ENCODE peak calls at places on chromosomes 2 and 18, in five cellular contexts. M is mucosa of gallbladder, D is amniotic stem cell, V is bronchial epithelial cell, Q is adrenal gland. E is an unnamed sample.
A peak's percentile ranks its signal among the peaks of the same experiment; 100 is the strongest.

GRCh38 chr2:144583741-144584453 is 64.0 kb upstream of the ZEB2 start:
- DNase-seq in M (no peak), D (peak; percentile 61), V (peak; percentile 90), Q (no peak), E (peak; percentile 35)

GRCh38 chr2:25842155-25842554 is 36.1 kb downstream of the ASXL2 start:
- DNase-seq in M (no peak), D (no peak), V (peak; percentile 7), Q (no peak), E (no peak)

GRCh38 chr2:23380562-23381065 is 4.4 kb upstream of the KLHL29 start:
- DNase-seq in M (no peak), D (no peak), V (no peak), Q (no peak), E (peak; percentile 38)

GRCh38 chr2:46171996-46172546 is 125.1 kb upstream of the EPAS1 start:
- DNase-seq in M (no peak), D (no peak), V (peak; percentile 83), Q (no peak), E (no peak)

GRCh38 chr2:66571873-66572272 is 136.9 kb downstream of the MEIS1 start:
- DNase-seq in M (no peak), D (no peak), V (no peak), Q (no peak), E (no peak)

GRCh38 chr18:33115476-33115875 is 325.0 kb downstream of the CCDC178 start:
- DNase-seq in M (no peak), D (no peak), V (no peak), Q (no peak), E (no peak)

GRCh38 chr2:120257522-120257921 is 4.9 kb downstream of the RALB start:
- DNase-seq in M (no peak), D (no peak), V (no peak), Q (no peak), E (no peak)

GRCh38 chr2:77397763-77398162 is 124.4 kb downstream of the LRRTM4 start:
- DNase-seq in M (no peak), D (no peak), V (peak; percentile 47), Q (no peak), E (peak; percentile 12)

GRCh38 chr2:109243526-109244425 is 114.8 kb downstream of the SH3RF3 start:
- DNase-seq in M (no peak), D (no peak), V (no peak), Q (peak; percentile 50), E (no peak)

GRCh38 chr2:42510191-42510929 is 16.6 kb upstream of the KCNG3 start:
- DNase-seq in M (no peak), D (no peak), V (no peak), Q (no peak), E (no peak)

GRCh38 chr18:59846814-59847490 is 52.8 kb upstream of the PMAIP1 start:
- DNase-seq in M (peak; percentile 57), D (no peak), V (peak; percentile 59), Q (no peak), E (no peak)

GRCh38 chr2:236935131-236935530 is 150.6 kb upstream of the COPS8 start:
- DNase-seq in M (peak; percentile 7), D (no peak), V (no peak), Q (peak; percentile 29), E (no peak)

GRCh38 chr2:26035110-26035728 is 1.3 kb downstream of the RAB10 start:
- DNase-seq in M (no peak), D (no peak), V (no peak), Q (no peak), E (peak; percentile 61)

GRCh38 chr2:172103471-172104292 is 982 bp upstream of the DLX2 start:
- DNase-seq in M (peak; percentile 78), D (peak; percentile 63), V (peak; percentile 68), Q (peak; percentile 93), E (peak; percentile 91)

GRCh38 chr2:225766431-225766830 is 366.9 kb downstream of the NYAP2 start:
- DNase-seq in M (no peak), D (no peak), V (peak; percentile 13), Q (no peak), E (no peak)

E was measured in RKO.